ENCODE peak calls at places on chromosome 9, in four cellular contexts. K is transverse colon, F is A549, Q is stomach. N is an unnamed sample.

GRCh38 chr9:98007251-98007928 is 24.2 kb downstream of the ANP32B start:
- DNase-seq in K (no peak), F (peak), Q (no peak), N (no peak)

GRCh38 chr9:74478606-74479005 is 18.5 kb upstream of the RORB start:
- DNase-seq in K (no peak), F (no peak), Q (no peak), N (no peak)

GRCh38 chr9:130110166-130110565 is 56.5 kb downstream of the GPR107 start:
- DNase-seq in K (no peak), F (no peak), Q (no peak), N (no peak)

GRCh38 chr9:3040761-3041160 is 196.9 kb upstream of the PUM3 start:
- DNase-seq in K (no peak), F (no peak), Q (no peak), N (no peak)

GRCh38 chr9:95425910-95426551 is 90.7 kb downstream of the PTCH1 start:
- DNase-seq in K (peak), F (peak), Q (no peak), N (no peak)

GRCh38 chr9:13705913-13706312 is 426.4 kb upstream of the MPDZ start:
- DNase-seq in K (no peak), F (no peak), Q (no peak), N (no peak)

GRCh38 chr9:92616199-92617129 is 53.5 kb downstream of the IPPK start:
- DNase-seq in K (no peak), F (no peak), Q (peak), N (no peak)

GRCh38 chr9:89872913-89873707 is 268.3 kb downstream of the GADD45G start:
- DNase-seq in K (no peak), F (no peak), Q (peak), N (peak)

GRCh38 chr9:71762900-71763653 is 5.2 kb downstream of the CEMIP2 start:
- DNase-seq in K (no peak), F (peak), Q (no peak), N (no peak)

DNA sequence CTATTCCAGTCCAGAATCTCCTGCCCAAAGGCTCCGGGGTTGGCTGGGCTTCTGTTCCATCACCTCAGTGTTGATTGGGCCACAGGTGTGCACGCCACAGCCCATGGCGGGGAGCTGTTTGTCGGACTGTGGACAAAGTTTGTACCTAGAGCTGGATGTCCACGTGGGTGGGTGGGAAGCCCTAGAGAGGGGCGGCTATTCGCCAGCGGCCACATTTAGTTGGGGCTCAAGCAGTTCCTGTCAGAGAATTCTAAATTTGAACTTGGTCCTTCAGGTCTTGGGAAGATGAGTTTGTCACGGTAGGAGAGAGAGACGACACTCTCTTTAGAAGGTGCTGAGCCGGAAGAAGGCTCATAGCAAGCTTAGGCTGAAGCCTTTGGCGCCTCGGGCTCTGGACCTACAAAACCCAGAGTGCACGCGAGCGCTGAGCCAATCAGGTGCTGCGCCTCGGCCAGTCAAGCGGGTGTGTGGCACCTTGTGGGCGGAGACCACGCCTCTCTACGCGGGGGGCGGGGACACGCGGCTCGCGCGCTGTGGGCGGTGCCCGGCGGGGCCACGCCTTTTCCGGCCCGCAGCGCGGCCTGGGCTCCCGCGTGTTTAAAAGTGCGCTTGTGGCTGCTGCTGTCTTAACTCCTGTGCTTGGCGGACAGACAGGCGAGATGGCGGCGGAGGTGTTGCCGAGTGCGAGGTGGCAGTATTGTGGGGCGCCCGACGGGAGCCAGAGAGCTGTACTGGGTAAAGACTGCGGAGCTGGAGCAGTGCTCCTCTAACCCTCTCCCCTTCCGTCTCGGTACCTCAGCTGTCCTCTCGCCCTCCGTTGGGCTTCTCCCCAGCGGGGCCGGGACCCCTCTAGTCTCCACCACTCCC is at the start of gene POLR1E:
- DNase-seq in K (peak), F (peak), Q (peak), N (peak)
- TF ChIP-seq POLR2A in K (peak), F (peak), Q (no peak), N (no peak)

GRCh38 chr9:37801287-37801850 is 772 bp downstream of the DCAF10 start:
- DNase-seq in K (peak), F (peak), Q (peak), N (no peak)

GRCh38 chr9:37801959-37802711 is 1.5 kb downstream of the DCAF10 start:
- DNase-seq in K (no peak), F (no peak), Q (no peak), N (no peak)

GRCh38 chr9:37798677-37799076 is 1.9 kb upstream of the DCAF10 start:
- DNase-seq in K (no peak), F (no peak), Q (no peak), N (no peak)

GRCh38 chr9:37806271-37806670 is 5.7 kb downstream of the DCAF10 start:
- DNase-seq in K (no peak), F (no peak), Q (no peak), N (no peak)

DNA sequence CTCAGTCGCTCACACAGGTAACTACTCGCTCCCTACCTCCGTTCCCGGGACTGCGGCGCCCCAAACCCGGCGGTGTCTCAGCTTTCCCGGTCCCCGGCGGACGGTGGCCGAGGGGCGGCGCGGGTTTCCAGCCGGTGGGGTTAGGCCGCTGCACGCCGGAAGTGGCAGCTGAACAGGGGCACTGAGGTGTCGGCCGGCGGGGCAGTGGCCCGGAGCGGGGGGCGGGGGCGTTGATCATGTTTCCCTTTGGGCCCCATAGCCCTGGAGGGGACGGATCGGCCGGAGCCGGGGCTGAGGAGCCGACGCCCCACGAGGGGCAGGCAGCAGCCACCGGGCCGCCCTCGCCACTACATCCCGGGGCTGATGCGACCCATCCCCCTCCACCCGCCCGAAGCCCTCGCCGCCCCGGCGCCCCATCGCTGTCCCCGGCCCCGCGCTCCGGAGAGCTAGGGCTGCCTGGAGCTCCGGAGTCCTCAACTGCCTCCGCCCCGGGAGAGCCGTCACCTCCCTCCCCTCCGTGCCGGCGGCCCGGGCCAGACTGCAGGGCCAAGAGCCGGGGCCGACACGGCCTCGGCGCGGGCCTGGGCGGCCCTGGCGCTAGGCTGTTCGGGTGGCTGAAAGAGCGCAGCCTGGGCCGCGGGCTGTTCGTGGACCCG is at the start of gene DCAF10:
- DNase-seq in K (peak), F (peak), Q (peak), N (peak)
- TF ChIP-seq EP300 in K (no peak), F (no peak), Q (no peak), N (no peak)

GRCh38 chr9:4984571-4985375 is at the start of gene JAK2:
- DNase-seq in K (peak), F (peak), Q (peak), N (peak)
- TF ChIP-seq CTCF in K (peak), F (peak), Q (no peak), N (peak)

DNA sequence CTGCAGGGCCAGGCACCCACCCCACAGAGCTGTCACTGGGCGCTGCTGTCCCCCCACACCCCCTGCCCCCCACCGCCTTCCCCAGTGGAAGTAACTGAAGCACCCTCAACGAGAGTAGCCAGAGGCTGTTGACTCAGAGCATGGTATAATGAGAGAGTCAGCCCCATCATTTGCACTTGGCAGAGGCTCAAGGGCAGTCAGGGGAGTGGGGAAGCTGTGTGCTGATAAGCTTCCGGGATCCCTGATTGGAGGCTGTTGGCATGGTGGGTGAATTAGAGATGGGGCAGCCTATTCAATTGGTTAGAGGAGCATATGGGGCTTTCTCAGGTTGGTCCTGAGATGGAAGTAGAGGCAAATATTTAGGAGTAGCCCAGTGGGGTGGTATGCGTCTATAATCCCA is 77.1 kb upstream of the GOLM1 start:
- DNase-seq in K (no peak), F (no peak), Q (no peak), N (no peak)
- TF ChIP-seq POLR2A in K (no peak), F (no peak), Q (no peak), N (no peak)

N was measured in suprapubic skin.